ENCODE peak calls at places on chromosomes 7 and 10, in five cellular contexts. J is right lobe of liver, Z is psoas muscle, Y is A549, G is lower lobe of right lung. K is an unnamed sample. For H3K9me3, the result is how much of the 10 kb centered on the place peaks cover.

GRCh38 chr10:70380350-70381135 is 1.9 kb downstream of the LRRC20 start:
- DNase-seq in J (no peak), Z (peak), Y (no peak), G (no peak), K (no peak)

GRCh38 chr10:44352316-44353127 is 32.4 kb downstream of the CXCL12 start:
- DNase-seq in J (peak), Z (peak), Y (no peak), G (no peak), K (peak)

GRCh38 chr7:135326636-135327280 is 93.1 kb downstream of the STRA8 start:
- DNase-seq in J (no peak), Z (no peak), Y (no peak), G (no peak), K (no peak)

GRCh38 chr7:44636926-44637325 is 30.5 kb downstream of the OGDH start:
- DNase-seq in J (peak), Z (no peak), Y (no peak), G (no peak), K (no peak)

GRCh38 chr10:16853809-16854208 is 36.6 kb upstream of the RSU1 start:
- DNase-seq in J (no peak), Z (no peak), Y (no peak), G (no peak), K (no peak)

GRCh38 chr10:22598488-22598887 is 115.9 kb downstream of the PIP4K2A start:
- DNase-seq in J (no peak), Z (no peak), Y (no peak), G (no peak), K (no peak)

GRCh38 chr10:26441491-26442214 is 3.5 kb downstream of the APBB1IP start:
- DNase-seq in J (no peak), Z (no peak), Y (no peak), G (no peak), K (no peak)

GRCh38 chr10:127999291-127999690 is 92.4 kb downstream of the PTPRE start:
- DNase-seq in J (peak), Z (no peak), Y (no peak), G (no peak), K (no peak)

GRCh38 chr10:30763933-30764332 is 134.4 kb upstream of the LYZL2 start:
- DNase-seq in J (no peak), Z (no peak), Y (no peak), G (peak), K (no peak)

GRCh38 chr7:7201583-7202374 is 19.4 kb downstream of the C1GALT1 start:
- DNase-seq in J (no peak), Z (no peak), Y (no peak), G (peak), K (no peak)

GRCh38 chr7:106609416-106609815 is 51.5 kb downstream of the CCDC71L start:
- DNase-seq in J (no peak), Z (no peak), Y (no peak), G (no peak), K (no peak)

GRCh38 chr10:35592421-35592820 is 12.7 kb upstream of the GJD4 start:
- DNase-seq in J (no peak), Z (no peak), Y (no peak), G (no peak), K (no peak)

GRCh38 chr10:12644380-12645144 is 295.2 kb downstream of the CAMK1D start:
- DNase-seq in J (no peak), Z (no peak), Y (no peak), G (no peak), K (no peak)

GRCh38 chr10:113252650-113253560 is 299.9 kb upstream of the HABP2 start:
- DNase-seq in J (no peak), Z (no peak), Y (no peak), G (no peak), K (no peak)

GRCh38 chr10:107148906-107149305 is 15.6 kb downstream of the SORCS1 start:
- DNase-seq in J (no peak), Z (no peak), Y (no peak), G (no peak), K (no peak)

GRCh38 chr7:44195901-44196300 is 4.9 kb upstream of the YKT6 start:
- DNase-seq in J (no peak), Z (no peak), Y (no peak), G (no peak), K (no peak)

GRCh38 chr10:28171468-28172235 is 131.2 kb downstream of the MPP7 start:
- DNase-seq in J (peak), Z (no peak), Y (no peak), G (no peak), K (no peak)

GRCh38 chr7:30916767-30917166 is 5.1 kb downstream of the AQP1 start:
- DNase-seq in J (no peak), Z (no peak), Y (no peak), G (peak), K (peak)

GRCh38 chr10:7766241-7766640 is 21.6 kb downstream of the KIN start:
- DNase-seq in J (no peak), Z (no peak), Y (no peak), G (no peak), K (no peak)

GRCh38 chr7:3957735-3958491 is 656.9 kb downstream of the SDK1 start:
- DNase-seq in J (no peak), Z (no peak), Y (no peak), G (no peak), K (no peak)

GRCh38 chr7:150451833-150452431 is 1.5 kb downstream of the GIMAP8 start:
- DNase-seq in J (no peak), Z (no peak), Y (no peak), G (no peak), K (peak)

GRCh38 chr7:94395141-94396041 is 696 bp downstream of the COL1A2 start:
- DNase-seq in J (no peak), Z (no peak), Y (peak), G (no peak), K (no peak)

GRCh38 chr7:131189488-131189887 is 138.2 kb upstream of the MKLN1 start:
- DNase-seq in J (no peak), Z (no peak), Y (no peak), G (no peak), K (no peak)

GRCh38 chr10:73244866-73245477 is 2.1 kb downstream of the DNAJC9 start:
- DNase-seq in J (no peak), Z (no peak), Y (no peak), G (no peak), K (no peak)

GRCh38 chr10:51117794-51118193 is 43.5 kb downstream of the PRKG1 start:
- DNase-seq in J (no peak), Z (no peak), Y (no peak), G (no peak), K (no peak)

GRCh38 chr7:134618756-134619530 is 27.7 kb upstream of the BPGM start:
- DNase-seq in J (no peak), Z (no peak), Y (no peak), G (no peak), K (no peak)

GRCh38 chr7:22301790-22302189 is 55.2 kb downstream of the RAPGEF5 start:
- DNase-seq in J (no peak), Z (no peak), Y (no peak), G (no peak), K (no peak)

GRCh38 chr7:151381333-151382078 is 28.3 kb downstream of the WDR86 start:
- DNase-seq in J (no peak), Z (no peak), Y (no peak), G (no peak), K (no peak)

GRCh38 chr10:78276139-78276538 is 242.5 kb downstream of the RPS24 start:
- DNase-seq in J (no peak), Z (no peak), Y (no peak), G (no peak), K (no peak)

GRCh38 chr7:105580022-105580740 is 1.1 kb downstream of the EFCAB10 start:
- DNase-seq in J (no peak), Z (no peak), Y (peak), G (no peak), K (no peak)

GRCh38 chr10:75103881-75104686 is 7.4 kb upstream of the SAMD8 start:
- DNase-seq in J (peak), Z (no peak), Y (no peak), G (no peak), K (no peak)

GRCh38 chr10:121774404-121774803 is 153.4 kb downstream of the ATE1 start:
- DNase-seq in J (no peak), Z (no peak), Y (no peak), G (no peak), K (no peak)

GRCh38 chr10:117471344-117471874 is 71.1 kb upstream of the EMX2 start:
- DNase-seq in J (no peak), Z (no peak), Y (no peak), G (no peak), K (no peak)

GRCh38 chr10:130046591-130046990 is 64.0 kb downstream of the C10orf143 start:
- DNase-seq in J (no peak), Z (no peak), Y (no peak), G (no peak), K (no peak)

GRCh38 chr7:79495544-79496272 is 42.2 kb upstream of the MAGI2 start:
- DNase-seq in J (no peak), Z (no peak), Y (no peak), G (no peak), K (no peak)

GRCh38 chr10:103808784-103809183 is 46.6 kb downstream of the SH3PXD2A start:
- DNase-seq in J (peak), Z (no peak), Y (no peak), G (no peak), K (no peak)

GRCh38 chr10:15172306-15172840 is 3.9 kb upstream of the NMT2 start:
- DNase-seq in J (no peak), Z (no peak), Y (no peak), G (no peak), K (no peak)

GRCh38 chr10:63388421-63389031 is 77.3 kb downstream of the JMJD1C start:
- DNase-seq in J (no peak), Z (no peak), Y (no peak), G (no peak), K (no peak)

GRCh38 chr7:84677386-84677785 is 482.8 kb upstream of the SEMA3A start:
- DNase-seq in J (no peak), Z (peak), Y (no peak), G (no peak), K (no peak)

GRCh38 chr7:157819517-157819807 is 482.7 kb downstream of the DNAJB6 start:
- DNase-seq in J (no peak), Z (no peak), Y (no peak), G (peak), K (no peak)
- H3K9me3 ChIP-seq in J (under half), Z (under half), Y (under half), G (under half), K (under half)

GRCh38 chr10:119427263-119427864 is 115.2 kb downstream of the RGS10 start:
- DNase-seq in J (no peak), Z (no peak), Y (no peak), G (no peak), K (no peak)
- H3K9me3 ChIP-seq in J (under half), Z (under half), Y (under half), G (under half), K (under half)

GRCh38 chr10:131092416-131092815 is 219.1 kb downstream of the TCERG1L start:
- DNase-seq in J (no peak), Z (no peak), Y (no peak), G (peak), K (no peak)
- H3K9me3 ChIP-seq in J (under half), Z (under half), Y (under half), G (under half), K (under half)

GRCh38 chr10:97684866-97685394 is 2.1 kb downstream of the AVPI1 start:
- DNase-seq in J (no peak), Z (no peak), Y (no peak), G (no peak), K (no peak)
- H3K9me3 ChIP-seq in J (under half), Z (under half), Y (under half), G (under half), K (under half)

DNA sequence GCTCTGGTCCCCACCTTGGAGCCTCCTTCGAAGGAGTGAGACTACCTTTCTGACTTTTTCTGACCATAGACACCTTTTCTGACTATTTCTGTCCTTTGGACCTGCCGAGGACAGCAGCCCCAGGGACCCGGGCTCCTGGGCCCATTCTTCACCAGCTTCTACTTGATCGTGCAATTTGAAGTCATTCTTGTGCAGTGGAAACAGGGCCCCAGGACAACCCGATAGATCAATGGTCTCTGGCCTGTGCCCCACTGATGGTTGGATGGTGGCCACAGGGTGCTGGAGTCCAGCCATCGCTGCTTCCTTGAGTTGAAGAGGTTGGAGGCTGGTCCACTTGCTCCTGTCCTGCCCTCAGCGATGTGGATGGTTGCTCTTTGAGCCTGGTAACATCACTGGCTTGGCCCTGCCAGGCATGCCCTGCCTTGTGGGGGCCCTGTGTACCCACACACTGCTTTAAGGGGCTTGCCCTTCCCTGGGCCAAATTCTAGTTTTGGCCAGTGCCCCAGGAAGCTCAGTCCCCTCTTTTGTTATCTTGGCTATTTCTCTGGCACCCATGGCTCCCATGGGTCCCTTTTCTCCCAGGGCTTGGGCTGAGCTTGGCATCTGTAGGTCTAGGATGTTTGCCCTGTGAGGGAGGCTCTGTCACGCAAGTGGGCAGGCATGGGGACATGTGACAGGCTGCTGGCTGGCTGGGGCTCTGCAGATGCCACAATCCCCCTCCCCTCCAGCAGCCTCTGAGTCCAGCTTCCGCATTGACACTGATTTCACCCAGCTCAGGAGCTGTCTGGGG is 375.6 kb upstream of the NUPR2 start:
- DNase-seq in J (no peak), Z (no peak), Y (no peak), G (no peak), K (no peak)
- H3K9me3 ChIP-seq in J (under half), Z (under half), Y (under half), G (under half), K (under half)

DNA sequence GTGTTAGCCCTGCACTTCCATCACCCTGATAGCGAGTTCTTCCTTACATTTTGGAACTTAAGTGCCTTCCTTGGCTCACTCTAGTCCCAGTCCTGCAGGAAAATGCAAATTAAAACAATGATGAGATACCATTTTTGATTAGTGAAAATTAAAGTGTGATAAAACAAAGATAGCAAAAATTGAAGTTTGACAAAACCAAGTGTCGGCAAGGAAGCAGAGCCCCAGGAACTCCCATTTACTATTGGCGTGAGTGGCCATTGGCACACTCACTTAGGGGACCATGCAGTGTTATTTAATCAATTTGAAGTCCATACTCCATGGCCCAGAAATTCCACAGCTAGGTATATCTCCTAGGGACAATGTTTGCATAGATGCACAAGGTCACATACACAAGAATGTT is 28.4 kb downstream of the LAMB4 start:
- DNase-seq in J (no peak), Z (no peak), Y (no peak), G (no peak), K (no peak)
- H3K9me3 ChIP-seq in J (under half), Z (under half), Y (under half), G (under half), K (under half)

GRCh38 chr10:61655335-61655851 is 7.3 kb upstream of the CABCOCO1 start:
- DNase-seq in J (no peak), Z (no peak), Y (no peak), G (no peak), K (no peak)
- H3K9me3 ChIP-seq in J (under half), Z (under half), Y (under half), G (under half), K (under half)

GRCh38 chr7:138316421-138317043 is 143.5 kb upstream of the TRIM24 start:
- DNase-seq in J (no peak), Z (no peak), Y (peak), G (no peak), K (no peak)

GRCh38 chr7:138309186-138309585 is 150.9 kb upstream of the TRIM24 start:
- DNase-seq in J (no peak), Z (no peak), Y (no peak), G (no peak), K (no peak)

GRCh38 chr7:138317044-138317596 is 142.9 kb upstream of the TRIM24 start:
- DNase-seq in J (no peak), Z (no peak), Y (no peak), G (no peak), K (no peak)

GRCh38 chr7:138308116-138308515 is 151.9 kb upstream of the TRIM24 start:
- DNase-seq in J (no peak), Z (no peak), Y (no peak), G (no peak), K (no peak)

DNA sequence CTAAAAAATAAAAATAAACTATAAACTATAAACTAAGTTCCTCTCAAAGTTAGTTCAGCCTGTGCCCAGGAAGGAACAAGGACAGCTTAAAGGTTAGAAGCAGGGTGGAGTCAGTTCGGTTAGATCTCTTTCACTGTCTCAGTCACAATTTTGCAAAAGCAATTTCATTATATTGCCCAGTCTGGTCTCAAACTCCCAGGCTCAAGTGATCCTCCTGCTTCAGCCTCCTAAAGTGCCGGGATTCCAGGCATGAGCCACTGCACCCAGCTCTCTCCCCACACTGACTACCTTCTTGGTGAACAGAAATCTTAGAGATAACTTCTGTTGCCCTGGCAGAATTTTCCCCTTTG is 146.3 kb upstream of the TRIM24 start:
- DNase-seq in J (no peak), Z (no peak), Y (no peak), G (no peak), K (no peak)
- H3K9me3 ChIP-seq in J (under half), Z (under half), Y (under half), G (under half), K (under half)

K was measured in heart right ventricle.